ENCODE peak calls at places on chromosomes 16 and 17, in four cellular contexts. U is PC-3, Y is left ventricle myocardium inferior, G is neuronal stem cell. D is an unnamed sample.
A peak's percentile ranks its signal among the peaks of the same experiment; 100 is the strongest.

GRCh38 chr17:20721151-20721550 is 141.6 kb downstream of the CDRT15L2 start:
- DNase-seq in U (peak; percentile 7), Y (no peak), G (no peak), D (no peak)

GRCh38 chr16:35752773-35753558 is 2293.6 kb downstream of the TP53TG3F start:
- DNase-seq in U (no peak), Y (no peak), G (no peak), D (no peak)

GRCh38 chr17:51120357-51120738 is 320 bp downstream of the SPAG9 start:
- DNase-seq in U (no peak), Y (no peak), G (no peak), D (peak; percentile 80)

GRCh38 chr17:76542566-76542971 is 2.7 kb downstream of the PRCD start:
- DNase-seq in U (no peak), Y (peak; percentile 9), G (no peak), D (no peak)

GRCh38 chr17:55284001-55284884 is 19.5 kb downstream of the HLF start:
- DNase-seq in U (no peak), Y (no peak), G (no peak), D (no peak)

GRCh38 chr16:49755291-49755611 is 100.7 kb downstream of the ZNF423 start:
- DNase-seq in U (peak; percentile 28), Y (no peak), G (peak; percentile 64), D (no peak)

GRCh38 chr16:972316-973002 is 1.7 kb upstream of the LMF1 start:
- DNase-seq in U (no peak), Y (no peak), G (no peak), D (no peak)

GRCh38 chr17:2238432-2239169 is 65.0 kb downstream of the SMG6 start:
- DNase-seq in U (no peak), Y (peak; percentile 62), G (no peak), D (peak; percentile 75)

GRCh38 chr16:29806641-29807425 is 504 bp downstream of the MAZ start:
- DNase-seq in U (peak; percentile 50), Y (peak; percentile 63), G (no peak), D (peak; percentile 58)

GRCh38 chr17:43003542-43004172 is 2.9 kb upstream of the IFI35 start:
- DNase-seq in U (peak; percentile 67), Y (no peak), G (no peak), D (no peak)

GRCh38 chr16:12362482-12363458 is 386.2 kb downstream of the SNX29 start:
- DNase-seq in U (no peak), Y (peak; percentile 48), G (no peak), D (no peak)

GRCh38 chr16:88633684-88634140 is 4.7 kb upstream of the IL17C start:
- DNase-seq in U (no peak), Y (no peak), G (no peak), D (no peak)

GRCh38 chr16:74297296-74297665 is 667 bp downstream of the PSMD7 start:
- DNase-seq in U (peak; percentile 27), Y (no peak), G (no peak), D (peak; percentile 25)